ENCODE peak calls at places on chromosomes 7 and 10, in ten cellular contexts. V, G, M, R, W, K, T, B, H and U are unnamed samples.

GRCh38 chr7:40717242-40717641 is 582.4 kb downstream of the SUGCT start:
- DNase-seq in V (peak; percentile 59), G (peak; percentile 2), M (no peak), R (no peak), W (peak; percentile 83), K (no peak), T (peak; percentile 30), B (peak; percentile 56), H (no peak), U (peak; percentile 67)

GRCh38 chr7:15853832-15854470 is 167.5 kb upstream of the MEOX2 start:
- DNase-seq in V (no peak), G (no peak), M (no peak), R (no peak), W (no peak), K (no peak), T (no peak), B (no peak), H (no peak), U (no peak)

GRCh38 chr7:18119985-18120384 is 92.3 kb upstream of the PRPS1L1 start:
- DNase-seq in V (peak; percentile 12), G (no peak), M (no peak), R (no peak), W (no peak), K (no peak), T (no peak), B (peak; percentile 50), H (no peak), U (no peak)

GRCh38 chr10:61900829-61901783 is at the start of gene ARID5B:
- DNase-seq in V (peak; percentile 82), G (peak; percentile 12), M (no peak), R (peak; percentile 60), W (peak; percentile 71), K (peak; percentile 41), T (peak; percentile 21), B (peak; percentile 79), H (peak; percentile 49), U (no peak)

GRCh38 chr10:119337796-119338432 is 130.5 kb downstream of the GRK5 start:
- DNase-seq in V (no peak), G (no peak), M (no peak), R (no peak), W (no peak), K (no peak), T (no peak), B (no peak), H (no peak), U (no peak)

GRCh38 chr10:35041502-35041879 is 48.6 kb downstream of the CUL2 start:
- DNase-seq in V (no peak), G (no peak), M (no peak), R (no peak), W (no peak), K (no peak), T (no peak), B (no peak), H (no peak), U (no peak)

GRCh38 chr7:19177269-19177668 is 32.0 kb upstream of the FERD3L start:
- DNase-seq in V (no peak), G (no peak), M (no peak), R (no peak), W (no peak), K (no peak), T (no peak), B (no peak), H (no peak), U (no peak)

GRCh38 chr7:46654546-46655443 is 733.7 kb upstream of the IGFBP3 start:
- DNase-seq in V (no peak), G (no peak), M (no peak), R (no peak), W (peak; percentile 13), K (no peak), T (no peak), B (no peak), H (no peak), U (no peak)

GRCh38 chr7:101124376-101125056 is 2.4 kb upstream of the SERPINE1 start:
- DNase-seq in V (no peak), G (no peak), M (no peak), R (no peak), W (no peak), K (no peak), T (no peak), B (no peak), H (peak; percentile 56), U (peak; percentile 83)